ENCODE peak calls at places on chromosomes 13 and 19, in seven cellular contexts. One of them, this sample, is unnamed.

GRCh38 chr19:10554760-10555612 is 10.8 kb downstream of the KRI1 start:
- DNase-seq in stimulated activated CD4-positive, alpha-beta T cell treated with anti-CD3 and anti-CD28 coated beads, Interleukin-2, amount 100 ng/mL, for 48 hours: no peak
- DNase-seq in T-helper 2 cell: no peak
- DNase-seq in EL: no peak
- DNase-seq in HuH-7: no peak
- DNase-seq in left colon: peak
- DNase-seq in cortex of kidney: no peak
- DNase-seq in this sample: no peak

GRCh38 chr19:11210656-11210928 is 13.2 kb upstream of the KANK2 start:
- DNase-seq in left colon: no peak
- DNase-seq in HuH-7: no peak
- DNase-seq in EL: no peak
- DNase-seq in cortex of kidney: no peak
- DNase-seq in T-helper 2 cell: no peak
- DNase-seq in stimulated activated CD4-positive, alpha-beta T cell treated with anti-CD3 and anti-CD28 coated beads, Interleukin-2, amount 100 ng/mL, for 48 hours: no peak
- DNase-seq in this sample: no peak

GRCh38 chr19:23075031-23075733 is 41.6 kb upstream of the ZNF730 start:
- DNase-seq in cortex of kidney: no peak
- DNase-seq in HuH-7: no peak
- DNase-seq in left colon: peak
- DNase-seq in T-helper 2 cell: no peak
- DNase-seq in stimulated activated CD4-positive, alpha-beta T cell treated with anti-CD3 and anti-CD28 coated beads, Interleukin-2, amount 100 ng/mL, for 48 hours: no peak
- DNase-seq in EL: peak
- DNase-seq in this sample: peak

GRCh38 chr19:36213793-36214387 is 575 bp downstream of the ZNF565 start:
- DNase-seq in HuH-7: no peak
- DNase-seq in left colon: no peak
- DNase-seq in cortex of kidney: no peak
- DNase-seq in EL: no peak
- DNase-seq in T-helper 2 cell: no peak
- DNase-seq in stimulated activated CD4-positive, alpha-beta T cell treated with anti-CD3 and anti-CD28 coated beads, Interleukin-2, amount 100 ng/mL, for 48 hours: no peak
- DNase-seq in this sample: no peak

GRCh38 chr13:92196566-92197256 is 798.3 kb downstream of the GPC5 start:
- DNase-seq in left colon: no peak
- DNase-seq in T-helper 2 cell: no peak
- DNase-seq in HuH-7: no peak
- DNase-seq in cortex of kidney: no peak
- DNase-seq in stimulated activated CD4-positive, alpha-beta T cell treated with anti-CD3 and anti-CD28 coated beads, Interleukin-2, amount 100 ng/mL, for 48 hours: no peak
- DNase-seq in EL: no peak
- DNase-seq in this sample: no peak

GRCh38 chr13:68261105-68261504 is 1031.0 kb upstream of the PCDH9 start:
- DNase-seq in stimulated activated CD4-positive, alpha-beta T cell treated with anti-CD3 and anti-CD28 coated beads, Interleukin-2, amount 100 ng/mL, for 48 hours: no peak
- DNase-seq in EL: no peak
- DNase-seq in HuH-7: no peak
- DNase-seq in cortex of kidney: no peak
- DNase-seq in T-helper 2 cell: no peak
- DNase-seq in left colon: no peak
- DNase-seq in this sample: no peak

GRCh38 chr13:100203696-100204367 is 114.9 kb downstream of the PCCA start:
- DNase-seq in EL: peak
- DNase-seq in T-helper 2 cell: no peak
- DNase-seq in HuH-7: no peak
- DNase-seq in left colon: no peak
- DNase-seq in stimulated activated CD4-positive, alpha-beta T cell treated with anti-CD3 and anti-CD28 coated beads, Interleukin-2, amount 100 ng/mL, for 48 hours: no peak
- DNase-seq in cortex of kidney: no peak
- DNase-seq in this sample: no peak

GRCh38 chr19:44212865-44213346 is 574 bp downstream of the ZNF227 start:
- DNase-seq in cortex of kidney: no peak
- DNase-seq in left colon: no peak
- DNase-seq in stimulated activated CD4-positive, alpha-beta T cell treated with anti-CD3 and anti-CD28 coated beads, Interleukin-2, amount 100 ng/mL, for 48 hours: no peak
- DNase-seq in HuH-7: no peak
- DNase-seq in T-helper 2 cell: no peak
- DNase-seq in EL: peak
- DNase-seq in this sample: no peak

GRCh38 chr19:47686679-47687450 is 26.4 kb upstream of the EHD2 start:
- DNase-seq in stimulated activated CD4-positive, alpha-beta T cell treated with anti-CD3 and anti-CD28 coated beads, Interleukin-2, amount 100 ng/mL, for 48 hours: no peak
- DNase-seq in HuH-7: no peak
- DNase-seq in T-helper 2 cell: no peak
- DNase-seq in left colon: no peak
- DNase-seq in EL: no peak
- DNase-seq in cortex of kidney: no peak
- DNase-seq in this sample: no peak

GRCh38 chr13:40629678-40630384 is 36.6 kb downstream of the FOXO1 start:
- DNase-seq in EL: no peak
- DNase-seq in T-helper 2 cell: no peak
- DNase-seq in HuH-7: no peak
- DNase-seq in left colon: no peak
- DNase-seq in cortex of kidney: no peak
- DNase-seq in stimulated activated CD4-positive, alpha-beta T cell treated with anti-CD3 and anti-CD28 coated beads, Interleukin-2, amount 100 ng/mL, for 48 hours: no peak
- DNase-seq in this sample: no peak

GRCh38 chr13:44843403-44843802 is 145.9 kb downstream of the NUFIP1 start:
- DNase-seq in stimulated activated CD4-positive, alpha-beta T cell treated with anti-CD3 and anti-CD28 coated beads, Interleukin-2, amount 100 ng/mL, for 48 hours: no peak
- DNase-seq in T-helper 2 cell: no peak
- DNase-seq in left colon: no peak
- DNase-seq in EL: peak
- DNase-seq in cortex of kidney: no peak
- DNase-seq in HuH-7: no peak
- DNase-seq in this sample: no peak

GRCh38 chr13:111346281-111346680 is 25.8 kb downstream of the TEX29 start:
- DNase-seq in T-helper 2 cell: no peak
- DNase-seq in EL: no peak
- DNase-seq in left colon: no peak
- DNase-seq in stimulated activated CD4-positive, alpha-beta T cell treated with anti-CD3 and anti-CD28 coated beads, Interleukin-2, amount 100 ng/mL, for 48 hours: no peak
- DNase-seq in cortex of kidney: no peak
- DNase-seq in HuH-7: no peak
- DNase-seq in this sample: no peak

GRCh38 chr13:23561261-23561660 is 9.0 kb upstream of the TNFRSF19 start:
- DNase-seq in EL: no peak
- DNase-seq in cortex of kidney: no peak
- DNase-seq in HuH-7: no peak
- DNase-seq in left colon: no peak
- DNase-seq in stimulated activated CD4-positive, alpha-beta T cell treated with anti-CD3 and anti-CD28 coated beads, Interleukin-2, amount 100 ng/mL, for 48 hours: no peak
- DNase-seq in T-helper 2 cell: no peak
- DNase-seq in this sample: no peak

GRCh38 chr19:56162258-56162657 is 13.6 kb upstream of the GALP start:
- DNase-seq in left colon: no peak
- DNase-seq in T-helper 2 cell: no peak
- DNase-seq in cortex of kidney: no peak
- DNase-seq in EL: peak
- DNase-seq in stimulated activated CD4-positive, alpha-beta T cell treated with anti-CD3 and anti-CD28 coated beads, Interleukin-2, amount 100 ng/mL, for 48 hours: no peak
- DNase-seq in HuH-7: no peak
- DNase-seq in this sample: no peak

GRCh38 chr19:55552620-55553019 is 7.3 kb upstream of the SBK3 start:
- DNase-seq in T-helper 2 cell: no peak
- DNase-seq in stimulated activated CD4-positive, alpha-beta T cell treated with anti-CD3 and anti-CD28 coated beads, Interleukin-2, amount 100 ng/mL, for 48 hours: no peak
- DNase-seq in HuH-7: no peak
- DNase-seq in cortex of kidney: no peak
- DNase-seq in left colon: no peak
- DNase-seq in EL: peak
- DNase-seq in this sample: no peak

GRCh38 chr19:15198006-15198356 is 2.8 kb downstream of the NOTCH3 start:
- DNase-seq in T-helper 2 cell: no peak
- DNase-seq in left colon: peak
- DNase-seq in HuH-7: no peak
- DNase-seq in EL: no peak
- DNase-seq in cortex of kidney: no peak
- DNase-seq in stimulated activated CD4-positive, alpha-beta T cell treated with anti-CD3 and anti-CD28 coated beads, Interleukin-2, amount 100 ng/mL, for 48 hours: no peak
- DNase-seq in this sample: no peak

This sample was measured in CMK.